ENCODE peak calls at places on chromosome 5, in four cellular contexts. D, N, T and Q are unnamed samples.

GRCh38 chr5:57243286-57244137 is 69.7 kb downstream of the GPBP1 start:
- DNase-seq in D (no peak), N (no peak), T (no peak), Q (no peak)

GRCh38 chr5:171852255-171852681 is 66.7 kb downstream of the SMIM23 start:
- DNase-seq in D (no peak), N (peak), T (no peak), Q (no peak)

GRCh38 chr5:53779541-53779981 is 219.1 kb downstream of the NDUFS4 start:
- DNase-seq in D (no peak), N (no peak), T (no peak), Q (no peak)

GRCh38 chr5:18010053-18010452 is 375.8 kb downstream of the TAF11L14 start:
- DNase-seq in D (no peak), N (no peak), T (no peak), Q (no peak)

GRCh38 chr5:96172436-96172835 is 210.8 kb upstream of the ELL2 start:
- DNase-seq in D (no peak), N (no peak), T (no peak), Q (no peak)

GRCh38 chr5:36696059-36696673 is 89.8 kb downstream of the SLC1A3 start:
- DNase-seq in D (no peak), N (peak), T (peak), Q (peak)

GRCh38 chr5:53368516-53368915 is 111.9 kb upstream of the FST start:
- DNase-seq in D (no peak), N (no peak), T (no peak), Q (no peak)

GRCh38 chr5:152514827-152515397 is 109.8 kb upstream of the NMUR2 start:
- DNase-seq in D (no peak), N (peak), T (no peak), Q (peak)

GRCh38 chr5:143108498-143109128 is 294.9 kb downstream of the NR3C1 start:
- DNase-seq in D (no peak), N (no peak), T (no peak), Q (no peak)

GRCh38 chr5:177132504-177133118 is 962 bp upstream of the NSD1 start:
- DNase-seq in D (no peak), N (no peak), T (peak), Q (no peak)
- TF ChIP-seq SIN3A in D (no peak), N (no peak), T (no peak), Q (no peak)

GRCh38 chr5:40240111-40240510 is 439.6 kb upstream of the PTGER4 start:
- DNase-seq in D (no peak), N (no peak), T (no peak), Q (no peak)

GRCh38 chr5:40235471-40235870 is 444.2 kb upstream of the PTGER4 start:
- DNase-seq in D (no peak), N (no peak), T (no peak), Q (no peak)

GRCh38 chr5:40240671-40241070 is 439.0 kb upstream of the PTGER4 start:
- DNase-seq in D (no peak), N (no peak), T (no peak), Q (no peak)

GRCh38 chr5:40236001-40236400 is 443.7 kb upstream of the PTGER4 start:
- DNase-seq in D (no peak), N (no peak), T (no peak), Q (no peak)

GRCh38 chr5:40238066-40238745 is 441.5 kb upstream of the PTGER4 start:
- DNase-seq in D (no peak), N (no peak), T (no peak), Q (no peak)
- TF ChIP-seq EGR1 in D (no peak), N (no peak), T (no peak), Q (no peak)

GRCh38 chr5:62980884-62981283 is 402.3 kb downstream of the LRRC70 start:
- DNase-seq in D (no peak), N (no peak), T (no peak), Q (no peak)

GRCh38 chr5:62977641-62978040 is 399.0 kb downstream of the LRRC70 start:
- DNase-seq in D (no peak), N (no peak), T (no peak), Q (no peak)

GRCh38 chr5:62985749-62986148 is 407.1 kb downstream of the LRRC70 start:
- DNase-seq in D (no peak), N (no peak), T (no peak), Q (no peak)

GRCh38 chr5:62979472-62979871 is 400.9 kb downstream of the LRRC70 start:
- DNase-seq in D (no peak), N (no peak), T (no peak), Q (no peak)

GRCh38 chr5:62982348-62982747 is 403.7 kb downstream of the LRRC70 start:
- DNase-seq in D (no peak), N (no peak), T (no peak), Q (no peak)
- TF ChIP-seq SIN3A in D (no peak), N (no peak), T (no peak), Q (no peak)

DNA sequence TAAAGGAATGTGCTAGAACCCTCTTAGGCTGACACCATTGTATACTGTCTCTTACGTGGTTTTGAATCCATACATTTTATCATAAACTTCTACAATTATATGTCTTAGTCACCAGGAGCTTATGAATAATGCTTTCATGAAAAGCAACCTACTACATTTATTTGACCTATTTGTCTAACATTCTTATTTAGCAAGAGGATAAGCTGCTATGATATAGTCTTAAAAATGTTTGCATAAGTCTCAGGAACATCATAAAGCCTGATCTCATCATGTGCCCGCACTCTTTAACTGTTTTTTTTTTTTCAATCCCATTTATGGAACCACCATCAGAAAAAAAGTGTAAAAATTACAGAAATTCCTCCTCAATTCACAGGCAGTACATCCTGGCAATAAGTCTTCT is 59.7 kb downstream of the CDH12 start:
- DNase-seq in D (no peak), N (no peak), T (no peak), Q (no peak)
- TF ChIP-seq EGR1 in D (no peak), N (no peak), T (no peak), Q (no peak)

GRCh38 chr5:39005566-39006232 is 68.5 kb downstream of the RICTOR start:
- DNase-seq in D (no peak), N (peak), T (no peak), Q (no peak)
- TF ChIP-seq SIN3A in D (no peak), N (no peak), T (no peak), Q (no peak)

DNA sequence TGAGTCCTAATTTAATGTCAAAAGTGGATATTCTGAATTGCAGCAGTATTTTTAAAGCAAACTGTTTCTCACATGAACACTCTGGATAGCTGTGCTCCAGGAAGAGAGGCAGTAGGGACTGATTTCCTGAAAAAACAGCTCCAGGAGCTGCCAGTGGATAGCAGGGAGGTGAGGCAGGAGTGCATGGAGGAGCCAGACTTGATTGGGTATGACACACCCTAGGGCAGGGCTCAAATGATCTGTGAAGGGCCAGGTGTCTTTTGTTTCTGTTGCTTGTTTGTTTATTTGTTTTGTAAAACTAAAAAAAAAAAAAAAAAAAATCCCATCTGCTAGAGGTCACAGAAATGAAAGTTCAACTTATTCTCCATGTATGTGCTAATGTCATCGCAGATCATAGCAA is 83.4 kb downstream of the ADRB2 start:
- DNase-seq in D (no peak), N (no peak), T (no peak), Q (no peak)
- TF ChIP-seq EGR1 in D (no peak), N (no peak), T (no peak), Q (no peak)